ENCODE peak calls at places on chromosome X, in five cellular contexts. N, K, I, F and O are unnamed samples.

GRCh38 chrX:155881158-155881993 is at the start of gene VAMP7:
- DNase-seq in N (peak), K (peak), I (peak), F (peak), O (peak)

GRCh38 chrX:69150294-69150960 is 14.8 kb downstream of the PJA1 start:
- DNase-seq in N (peak), K (no peak), I (no peak), F (no peak), O (no peak)

GRCh38 chrX:145506225-145506624 is 258.9 kb downstream of the SPANXN1 start:
- DNase-seq in N (no peak), K (no peak), I (no peak), F (no peak), O (no peak)

GRCh38 chrX:55794420-55794819 is 76.9 kb downstream of the RRAGB start:
- DNase-seq in N (no peak), K (no peak), I (no peak), F (no peak), O (no peak)

GRCh38 chrX:17990542-17990941 is 129.4 kb upstream of the RAI2 start:
- DNase-seq in N (no peak), K (no peak), I (no peak), F (no peak), O (no peak)

GRCh38 chrX:131068945-131069719 is 11.0 kb downstream of the ARHGAP36 start:
- DNase-seq in N (no peak), K (peak), I (no peak), F (no peak), O (peak)

GRCh38 chrX:85052636-85053343 is 49.1 kb downstream of the APOOL start:
- DNase-seq in N (peak), K (no peak), I (no peak), F (no peak), O (no peak)

GRCh38 chrX:145727476-145727875 is 90.2 kb upstream of the SLITRK2 start:
- DNase-seq in N (no peak), K (no peak), I (no peak), F (no peak), O (no peak)

GRCh38 chrX:17976955-17977354 is 115.9 kb upstream of the RAI2 start:
- DNase-seq in N (no peak), K (no peak), I (no peak), F (no peak), O (no peak)